ENCODE peak calls at places on chromosomes 1 and 21, in five cellular contexts. F, U, C, A and K are unnamed samples. For H3K4me1, the result is how much of the 10 kb centered on the place peaks cover.

GRCh38 chr1:181251713-181252075 is 163.2 kb downstream of the IER5 start:
- DNase-seq in F (no peak), U (no peak), C (no peak), A (no peak), K (no peak)

GRCh38 chr21:42595281-42596187 is 57.9 kb upstream of the PDE9A start:
- DNase-seq in F (no peak), U (no peak), C (no peak), A (no peak), K (no peak)

GRCh38 chr1:224080082-224080774 is 33.7 kb upstream of the FBXO28 start:
- DNase-seq in F (peak), U (no peak), C (no peak), A (no peak), K (no peak)

GRCh38 chr1:180911640-180912161 is 996 bp upstream of the KIAA1614 start:
- DNase-seq in F (peak), U (no peak), C (no peak), A (peak), K (no peak)

GRCh38 chr1:247088967-247089366 is 10.4 kb upstream of the ZNF670 start:
- DNase-seq in F (no peak), U (no peak), C (no peak), A (no peak), K (no peak)

GRCh38 chr1:93304716-93305138 is 41.0 kb upstream of the DR1 start:
- DNase-seq in F (peak), U (peak), C (no peak), A (no peak), K (peak)

GRCh38 chr1:2570261-2570794 is 14.2 kb downstream of the TNFRSF14 start:
- DNase-seq in F (no peak), U (no peak), C (no peak), A (no peak), K (no peak)

GRCh38 chr1:42056460-42056859 is 96.8 kb upstream of the GUCA2B start:
- DNase-seq in F (no peak), U (no peak), C (no peak), A (no peak), K (no peak)

GRCh38 chr1:39151267-39151666 is 53.2 kb upstream of the MACF1 start:
- DNase-seq in F (no peak), U (no peak), C (no peak), A (no peak), K (no peak)

DNA sequence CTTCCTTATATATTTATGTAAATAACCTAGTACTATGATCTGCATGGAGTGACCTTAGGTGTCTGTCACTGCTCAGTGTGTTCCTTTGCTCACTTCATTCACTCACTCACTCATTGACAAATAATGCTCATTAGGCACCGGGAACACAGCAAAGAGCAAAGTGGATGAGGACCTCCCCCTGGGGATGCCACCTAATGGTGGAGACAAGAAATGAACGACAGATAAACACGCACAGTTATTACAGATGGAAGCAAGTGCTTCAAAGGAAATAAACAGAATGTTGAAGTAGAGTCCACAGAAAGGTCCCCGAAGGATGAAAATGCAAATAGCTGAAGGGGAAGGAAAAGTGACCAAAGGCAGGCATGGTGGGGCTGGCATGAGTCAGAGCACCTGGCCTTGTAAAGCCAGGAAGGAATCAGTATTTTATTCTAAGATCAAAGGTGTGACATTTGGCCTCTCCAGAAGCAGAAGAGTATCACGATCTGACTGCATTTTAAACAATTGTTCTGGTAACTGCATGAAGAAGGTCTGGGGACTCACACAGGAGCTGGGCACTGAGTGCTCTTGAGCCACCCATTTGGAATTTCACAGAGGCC is 23.1 kb downstream of the MAB21L3 start:
- DNase-seq in F (peak), U (no peak), C (no peak), A (no peak), K (no peak)
- TF ChIP-seq CTCF in F (no peak), U (no peak), C (no peak), A (peak), K (peak)

GRCh38 chr1:19409477-19410086 is 75.8 kb downstream of the CAPZB start:
- DNase-seq in F (no peak), U (no peak), C (no peak), A (no peak), K (no peak)
- H3K4me1 ChIP-seq in F (under half), U (under half), C (under half), A (under half), K (under half)

GRCh38 chr1:202411421-202411820 is 62.9 kb downstream of the PPP1R12B start:
- DNase-seq in F (no peak), U (no peak), C (no peak), A (no peak), K (no peak)
- H3K4me3 ChIP-seq in F (no peak), U (no peak), C (no peak), A (no peak), K (no peak)

GRCh38 chr1:86169625-86170024 is 13.1 kb upstream of the COL24A1 start:
- DNase-seq in F (peak), U (no peak), C (no peak), A (no peak), K (no peak)
- TF ChIP-seq CTCF in F (peak), U (no peak), C (no peak), A (no peak), K (no peak)

GRCh38 chr1:204711947-204712701 is 26.6 kb upstream of the LRRN2 start:
- DNase-seq in F (no peak), U (no peak), C (no peak), A (peak), K (peak)
- H3K4me1 ChIP-seq in F (under half), U (under half), C (under half), A (under half), K (under half)

GRCh38 chr21:38661296-38662223 is 144.2 kb upstream of the ETS2 start:
- DNase-seq in F (peak), U (no peak), C (no peak), A (peak), K (no peak)
- H3K4me3 ChIP-seq in F (peak), U (no peak), C (peak), A (peak), K (no peak)

GRCh38 chr1:30735668-30736498 is 12.5 kb upstream of the MATN1 start:
- DNase-seq in F (peak), U (no peak), C (no peak), A (no peak), K (no peak)
- TF ChIP-seq CTCF in F (no peak), U (no peak), C (no peak), A (no peak), K (no peak)